ENCODE peak calls at places on chromosomes 6 and 20, in nine cellular contexts. U is fibroblast of the aortic adventitia, F is keratinocyte, T is PC-3, H is WERI-Rb-1, S is body of pancreas, A is astrocyte of the cerebellum, O is adipocyte, M is NT2/D1. Z is an unnamed sample.

GRCh38 chr6:169866668-169867521 is 115.5 kb downstream of the ERMARD start:
- DNase-seq in U (no peak), F (no peak), T (no peak), H (no peak), S (no peak), A (no peak), O (no peak), M (no peak), Z (no peak)

GRCh38 chr6:53811746-53812145 is 16.9 kb downstream of the LRRC1 start:
- DNase-seq in U (no peak), F (no peak), T (no peak), H (no peak), S (no peak), A (no peak), O (no peak), M (no peak), Z (no peak)

GRCh38 chr6:121830759-121831158 is 395.3 kb downstream of the GJA1 start:
- DNase-seq in U (peak), F (no peak), T (no peak), H (no peak), S (no peak), A (no peak), O (peak), M (no peak), Z (no peak)

GRCh38 chr6:98047881-98048280 is 764.9 kb upstream of the MMS22L start:
- DNase-seq in U (no peak), F (no peak), T (no peak), H (no peak), S (no peak), A (no peak), O (no peak), M (no peak), Z (no peak)

GRCh38 chr20:38633577-38634093 is 32.0 kb downstream of the ARHGAP40 start:
- DNase-seq in U (peak), F (no peak), T (peak), H (peak), S (peak), A (no peak), O (peak), M (peak), Z (no peak)

GRCh38 chr6:1110164-1110563 is 201.7 kb upstream of the FOXQ1 start:
- DNase-seq in U (no peak), F (no peak), T (peak), H (peak), S (no peak), A (no peak), O (no peak), M (no peak), Z (no peak)

GRCh38 chr6:168628732-168629245 is 187.8 kb downstream of the SMOC2 start:
- DNase-seq in U (no peak), F (no peak), T (no peak), H (no peak), S (no peak), A (no peak), O (no peak), M (no peak), Z (no peak)

GRCh38 chr20:327041-327945 is 1.9 kb downstream of the SOX12 start:
- DNase-seq in U (peak), F (peak), T (peak), H (peak), S (peak), A (peak), O (peak), M (peak), Z (no peak)

GRCh38 chr20:30489604-30490003 is 767.9 kb upstream of the DEFB115 start:
- DNase-seq in U (no peak), F (no peak), T (no peak), H (no peak), S (no peak), A (no peak), O (no peak), M (no peak), Z (no peak)

GRCh38 chr6:84432616-84433015 is 205.2 kb upstream of the CEP162 start:
- DNase-seq in U (peak), F (no peak), T (no peak), H (peak), S (no peak), A (no peak), O (peak), M (no peak), Z (peak)

GRCh38 chr6:74657033-74657432 is 548.8 kb downstream of the COL12A1 start:
- DNase-seq in U (no peak), F (no peak), T (peak), H (no peak), S (no peak), A (no peak), O (peak), M (no peak), Z (peak)

GRCh38 chr6:137399949-137400443 is 94.2 kb downstream of the OLIG3 start:
- DNase-seq in U (no peak), F (no peak), T (no peak), H (no peak), S (peak), A (no peak), O (no peak), M (no peak), Z (no peak)

GRCh38 chr20:59888050-59888449 is 45.4 kb downstream of the SYCP2 start:
- DNase-seq in U (no peak), F (no peak), T (no peak), H (no peak), S (no peak), A (no peak), O (no peak), M (no peak), Z (no peak)

GRCh38 chr6:4344317-4344899 is 209.0 kb upstream of the ECI2 start:
- DNase-seq in U (no peak), F (no peak), T (peak), H (no peak), S (no peak), A (no peak), O (no peak), M (no peak), Z (no peak)

GRCh38 chr6:146224988-146225387 is 196.1 kb downstream of the GRM1 start:
- DNase-seq in U (no peak), F (no peak), T (no peak), H (no peak), S (no peak), A (no peak), O (no peak), M (no peak), Z (no peak)

GRCh38 chr6:9250852-9251251 is 815.5 kb upstream of the SLC35B3 start:
- DNase-seq in U (peak), F (peak), T (peak), H (peak), S (peak), A (peak), O (peak), M (peak), Z (peak)

GRCh38 chr6:3281669-3282460 is 23.1 kb downstream of the PSMG4 start:
- DNase-seq in U (peak), F (peak), T (peak), H (peak), S (peak), A (peak), O (peak), M (peak), Z (peak)

GRCh38 chr6:161947371-161947770 is 673.5 kb upstream of the AGPAT4 start:
- DNase-seq in U (no peak), F (no peak), T (no peak), H (no peak), S (no peak), A (no peak), O (no peak), M (no peak), Z (no peak)

GRCh38 chr6:42049116-42049809 is 1.1 kb upstream of the TAF8 start:
- DNase-seq in U (no peak), F (no peak), T (no peak), H (no peak), S (no peak), A (no peak), O (no peak), M (no peak), Z (no peak)

GRCh38 chr20:3162080-3162611 is 2.5 kb upstream of the FASTKD5 start:
- DNase-seq in U (no peak), F (no peak), T (no peak), H (peak), S (peak), A (no peak), O (no peak), M (no peak), Z (no peak)

GRCh38 chr20:24863356-24863755 is 85.7 kb upstream of the CST7 start:
- DNase-seq in U (peak), F (no peak), T (no peak), H (no peak), S (no peak), A (peak), O (peak), M (no peak), Z (peak)

GRCh38 chr6:160455484-160456213 is 107.5 kb downstream of the SLC22A3 start:
- DNase-seq in U (peak), F (no peak), T (peak), H (peak), S (peak), A (peak), O (peak), M (peak), Z (no peak)

GRCh38 chr6:146871613-146872465 is 273.1 kb downstream of the ADGB start:
- DNase-seq in U (no peak), F (no peak), T (no peak), H (no peak), S (no peak), A (peak), O (peak), M (no peak), Z (peak)

GRCh38 chr6:15121977-15122550 is 123.8 kb upstream of the JARID2 start:
- DNase-seq in U (no peak), F (no peak), T (no peak), H (no peak), S (no peak), A (no peak), O (no peak), M (no peak), Z (no peak)

GRCh38 chr6:52356017-52356416 is 5.9 kb upstream of the PAQR8 start:
- DNase-seq in U (no peak), F (no peak), T (no peak), H (no peak), S (no peak), A (no peak), O (no peak), M (no peak), Z (no peak)

GRCh38 chr6:87172292-87172691 is 16.9 kb downstream of the ZNF292 start:
- DNase-seq in U (no peak), F (no peak), T (no peak), H (no peak), S (no peak), A (no peak), O (no peak), M (no peak), Z (no peak)

GRCh38 chr6:48733581-48733980 is 622.6 kb upstream of the PTCHD4 start:
- DNase-seq in U (peak), F (no peak), T (peak), H (no peak), S (no peak), A (no peak), O (peak), M (no peak), Z (no peak)

GRCh38 chr20:25046736-25047666 is 10.9 kb downstream of the ACSS1 start:
- DNase-seq in U (no peak), F (no peak), T (no peak), H (no peak), S (peak), A (no peak), O (no peak), M (no peak), Z (no peak)

GRCh38 chr6:20212392-20213111 is at the start of gene MBOAT1:
- DNase-seq in U (peak), F (peak), T (peak), H (peak), S (peak), A (peak), O (peak), M (peak), Z (peak)

GRCh38 chr6:20215310-20215709 is 3.0 kb upstream of the MBOAT1 start:
- DNase-seq in U (no peak), F (no peak), T (peak), H (no peak), S (no peak), A (no peak), O (no peak), M (no peak), Z (no peak)

GRCh38 chr6:20211037-20211940 is 980 bp downstream of the MBOAT1 start:
- DNase-seq in U (no peak), F (peak), T (peak), H (no peak), S (peak), A (no peak), O (peak), M (no peak), Z (no peak)

GRCh38 chr6:20211941-20212391 is 303 bp downstream of the MBOAT1 start:
- DNase-seq in U (peak), F (no peak), T (peak), H (peak), S (peak), A (peak), O (peak), M (no peak), Z (no peak)

GRCh38 chr6:20213271-20213798 is 1.1 kb upstream of the MBOAT1 start:
- DNase-seq in U (no peak), F (no peak), T (no peak), H (no peak), S (no peak), A (no peak), O (peak), M (no peak), Z (no peak)
- H3K4me3 ChIP-seq in U (no peak), F (no peak), T (peak), H (peak), S (no peak), A (peak), O (peak), M (peak), Z (peak)

GRCh38 chr6:25341923-25342619 is 62.9 kb downstream of the CARMIL1 start:
- DNase-seq in U (no peak), F (no peak), T (no peak), H (no peak), S (no peak), A (no peak), O (no peak), M (peak), Z (no peak)
- H3K4me3 ChIP-seq in U (no peak), F (no peak), T (no peak), H (no peak), S (no peak), A (no peak), O (no peak), M (no peak), Z (no peak)

GRCh38 chr6:151762817-151763216 is 44.7 kb upstream of the ESR1 start:
- DNase-seq in U (no peak), F (no peak), T (no peak), H (no peak), S (no peak), A (no peak), O (no peak), M (no peak), Z (no peak)
- H3K4me3 ChIP-seq in U (peak), F (no peak), T (peak), H (no peak), S (no peak), A (no peak), O (peak), M (no peak), Z (no peak)

GRCh38 chr20:45959956-45960630 is 11.9 kb downstream of the ZNF335 start:
- DNase-seq in U (no peak), F (no peak), T (no peak), H (no peak), S (peak), A (no peak), O (no peak), M (no peak), Z (no peak)
- H3K4me3 ChIP-seq in U (no peak), F (no peak), T (no peak), H (no peak), S (no peak), A (no peak), O (no peak), M (no peak), Z (no peak)

GRCh38 chr6:107070686-107071085 is 42.7 kb downstream of the MTRES1 start:
- DNase-seq in U (no peak), F (no peak), T (no peak), H (no peak), S (no peak), A (no peak), O (no peak), M (no peak), Z (no peak)

GRCh38 chr6:107064579-107065065 is 36.6 kb downstream of the MTRES1 start:
- DNase-seq in U (peak), F (no peak), T (peak), H (no peak), S (peak), A (peak), O (no peak), M (no peak), Z (peak)

GRCh38 chr6:107068691-107069630 is 41.0 kb downstream of the MTRES1 start:
- DNase-seq in U (no peak), F (no peak), T (no peak), H (no peak), S (no peak), A (no peak), O (no peak), M (no peak), Z (no peak)

GRCh38 chr6:107069631-107070548 is 41.9 kb downstream of the MTRES1 start:
- DNase-seq in U (no peak), F (no peak), T (no peak), H (no peak), S (no peak), A (no peak), O (no peak), M (no peak), Z (no peak)

GRCh38 chr6:107066697-107067659 is 39.0 kb downstream of the MTRES1 start:
- DNase-seq in U (peak), F (no peak), T (no peak), H (no peak), S (no peak), A (no peak), O (no peak), M (no peak), Z (no peak)
- H3K4me3 ChIP-seq in U (no peak), F (no peak), T (no peak), H (no peak), S (no peak), A (no peak), O (no peak), M (no peak), Z (no peak)

GRCh38 chr6:100464162-100464851 is 414 bp downstream of the SIM1 start:
- DNase-seq in U (no peak), F (no peak), T (no peak), H (peak), S (no peak), A (no peak), O (no peak), M (no peak), Z (no peak)
- H3K4me3 ChIP-seq in U (no peak), F (no peak), T (no peak), H (peak), S (no peak), A (no peak), O (peak), M (peak), Z (no peak)

Z was measured in AG09309.